ENCODE peak calls at places on chromosome 21, in six cellular contexts. P is occipital lobe; Y is AG10803; C is activated gamma-delta T cell treated with anti-CD3 and anti-CD28 coated beads, Interleukin-2, amount 50 U/mL, for 16 hours; D is adrenal gland; N is renal cortical epithelial cell. I is an unnamed sample.

GRCh38 chr21:46111857-46112730 is 14.2 kb downstream of the COL6A2 start:
- DNase-seq in Y (no peak), D (peak), N (no peak), P (no peak), C (no peak), I (peak)

GRCh38 chr21:45293214-45293725 is 5.6 kb upstream of the POFUT2 start:
- DNase-seq in N (no peak), C (no peak), P (no peak), D (peak), Y (peak), I (peak)

GRCh38 chr21:30434033-30434631 is 4.1 kb downstream of the KRTAP13-4 start:
- DNase-seq in N (no peak), Y (peak), C (no peak), P (no peak), D (no peak), I (no peak)

GRCh38 chr21:45528981-45529784 is 13.1 kb downstream of the SLC19A1 start:
- DNase-seq in C (no peak), Y (no peak), P (no peak), N (no peak), D (no peak), I (peak)

GRCh38 chr21:35326677-35327076 is 277.6 kb upstream of the RUNX1 start:
- DNase-seq in N (peak), C (no peak), P (no peak), Y (peak), D (no peak), I (no peak)

GRCh38 chr21:42129300-42130266 is 58.5 kb downstream of the UMODL1 start:
- DNase-seq in P (no peak), C (no peak), Y (no peak), N (no peak), D (no peak), I (no peak)

GRCh38 chr21:42991992-42992740 is 17.8 kb downstream of the PKNOX1 start:
- DNase-seq in P (no peak), D (no peak), C (no peak), Y (peak), N (peak), I (peak)

GRCh38 chr21:37365657-37366487 is 701 bp upstream of the DYRK1A start:
- DNase-seq in D (peak), C (no peak), Y (peak), P (peak), N (peak), I (peak)

GRCh38 chr21:43949499-43950208 is 62.5 kb upstream of the TRAPPC10 start:
- DNase-seq in P (no peak), Y (no peak), D (no peak), C (no peak), N (no peak), I (no peak)

GRCh38 chr21:36699026-36699545 is at the start of gene SIM2:
- DNase-seq in P (no peak), Y (peak), N (no peak), D (no peak), C (no peak), I (no peak)

GRCh38 chr21:33949516-33950424 is 34.2 kb upstream of the ATP5PO start:
- DNase-seq in N (peak), Y (no peak), D (no peak), C (peak), P (no peak), I (no peak)

GRCh38 chr21:46063227-46063626 is 34.7 kb upstream of the COL6A2 start:
- DNase-seq in C (no peak), N (no peak), D (no peak), P (no peak), Y (no peak), I (peak)

GRCh38 chr21:45078877-45079281 is 4.5 kb downstream of the ADARB1 start:
- DNase-seq in C (peak), P (no peak), D (no peak), Y (peak), N (peak), I (no peak)

I was measured in heart left ventricle.